ENCODE peak calls at places on chromosomes 6 and 20, in five cellular contexts. R is Peyer's patch, C is GM23338, K is DND-41, Q is right lobe of liver. F is an unnamed sample. For H3K4me1, the result is how much of the 10 kb centered on the place peaks cover.

GRCh38 chr6:143279385-143279784 is 171.1 kb downstream of the ADAT2 start:
- DNase-seq in R (no peak), C (peak), K (no peak), Q (no peak), F (no peak)

GRCh38 chr6:69090132-69090531 is 455.1 kb downstream of the ADGRB3 start:
- DNase-seq in R (no peak), C (no peak), K (no peak), Q (no peak), F (no peak)

GRCh38 chr20:19272976-19273654 is 60.7 kb downstream of the SLC24A3 start:
- DNase-seq in R (no peak), C (no peak), K (no peak), Q (no peak), F (no peak)

GRCh38 chr6:149884215-149884614 is 13.7 kb downstream of the RAET1E start:
- DNase-seq in R (no peak), C (peak), K (no peak), Q (no peak), F (no peak)

GRCh38 chr20:48723308-48724264 is 104.2 kb downstream of the PREX1 start:
- DNase-seq in R (peak), C (no peak), K (no peak), Q (peak), F (no peak)

GRCh38 chr6:114430534-114431124 is 87.8 kb upstream of the HS3ST5 start:
- DNase-seq in R (no peak), C (peak), K (no peak), Q (no peak), F (no peak)

GRCh38 chr6:14305131-14305530 is 187.6 kb downstream of the CD83 start:
- DNase-seq in R (no peak), C (no peak), K (no peak), Q (no peak), F (no peak)

GRCh38 chr6:168937061-168937460 is 316.6 kb downstream of the THBS2 start:
- DNase-seq in R (no peak), C (no peak), K (no peak), Q (no peak), F (no peak)

GRCh38 chr20:61756966-61757677 is 308.6 kb downstream of the TAF4 start:
- DNase-seq in R (no peak), C (no peak), K (no peak), Q (no peak), F (no peak)

GRCh38 chr6:109027964-109028363 is 66.7 kb downstream of the SESN1 start:
- DNase-seq in R (no peak), C (no peak), K (no peak), Q (no peak), F (no peak)

GRCh38 chr6:85775883-85776282 is 133.2 kb upstream of the SYNCRIP start:
- DNase-seq in R (no peak), C (no peak), K (no peak), Q (no peak), F (no peak)

GRCh38 chr6:155274106-155274505 is 10.3 kb downstream of the CLDN20 start:
- DNase-seq in R (no peak), C (no peak), K (no peak), Q (no peak), F (no peak)

GRCh38 chr20:32438331-32438858 is 80.3 kb downstream of the ASXL1 start:
- DNase-seq in R (no peak), C (no peak), K (no peak), Q (no peak), F (no peak)

GRCh38 chr20:47735412-47736400 is 49.6 kb downstream of the SULF2 start:
- DNase-seq in R (no peak), C (no peak), K (no peak), Q (peak), F (no peak)

GRCh38 chr6:32627249-32627648 is 10.0 kb upstream of the HLA-DQA1 start:
- DNase-seq in R (no peak), C (no peak), K (no peak), Q (no peak), F (no peak)

GRCh38 chr20:60101894-60102281 is 143.7 kb downstream of the CDH26 start:
- DNase-seq in R (no peak), C (no peak), K (no peak), Q (no peak), F (no peak)

GRCh38 chr20:60100780-60101179 is 142.6 kb downstream of the CDH26 start:
- DNase-seq in R (no peak), C (no peak), K (peak), Q (no peak), F (no peak)

GRCh38 chr20:60104980-60105379 is 146.8 kb downstream of the CDH26 start:
- DNase-seq in R (no peak), C (peak), K (no peak), Q (peak), F (no peak)

GRCh38 chr20:60102665-60103210 is 144.5 kb downstream of the CDH26 start:
- DNase-seq in R (no peak), C (no peak), K (no peak), Q (no peak), F (no peak)

DNA sequence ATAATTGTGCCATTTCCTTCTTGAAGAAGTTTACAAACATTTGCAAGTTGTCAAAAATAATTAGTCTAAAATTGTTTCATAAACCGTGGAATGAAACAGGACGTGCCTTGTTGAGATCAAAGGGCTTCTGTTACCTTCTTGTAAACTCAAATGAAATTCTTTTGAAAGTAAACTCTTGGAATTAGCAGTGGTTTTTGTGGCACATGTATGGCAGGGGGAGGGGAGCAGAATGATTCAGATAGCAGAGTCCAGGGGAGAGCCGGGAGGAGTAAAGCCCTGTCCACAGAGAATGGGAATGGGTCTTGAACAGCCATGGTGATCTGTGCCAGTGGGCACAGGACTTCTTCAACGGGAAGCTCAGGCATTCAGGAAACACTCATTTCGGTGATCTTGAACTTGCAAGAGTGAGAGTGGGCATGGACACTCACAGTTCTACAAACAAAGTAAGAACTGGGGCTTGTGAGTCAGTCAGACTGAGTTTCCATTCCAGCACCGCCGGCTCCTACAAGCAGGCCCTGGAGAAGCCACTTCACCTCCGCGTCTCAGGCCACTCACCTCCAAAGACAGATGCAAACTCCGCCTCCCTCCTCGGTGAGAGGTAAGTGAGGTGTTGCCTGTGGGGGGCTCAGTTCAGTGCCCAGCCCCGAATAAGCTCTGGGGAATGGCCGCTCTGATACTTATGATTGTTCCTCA is 143.1 kb downstream of the CDH26 start:
- DNase-seq in R (no peak), C (no peak), K (peak), Q (no peak), F (no peak)
- H3K4me3 ChIP-seq in R (no peak), C (no peak), K (no peak), Q (no peak), F (no peak)

DNA sequence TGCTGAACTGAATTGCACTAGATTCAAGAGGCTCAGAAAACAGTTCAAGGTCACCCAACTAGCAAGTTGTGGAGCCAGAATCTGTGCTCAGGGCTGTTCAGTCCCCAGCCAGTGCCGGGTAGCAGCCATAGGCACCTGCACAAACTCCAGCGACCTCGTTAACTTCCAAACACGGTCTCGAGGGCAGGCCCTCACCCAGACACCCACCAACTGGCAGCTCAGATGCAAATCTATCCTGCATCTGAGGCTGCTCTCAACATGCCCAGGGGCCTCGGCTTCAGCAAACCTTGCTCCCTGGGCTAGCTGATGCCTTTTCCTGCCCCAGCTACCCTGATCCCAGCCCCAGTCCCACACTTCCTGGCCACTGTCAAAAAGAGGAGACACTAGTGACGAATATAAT is 3.7 kb downstream of the JPH2 start:
- DNase-seq in R (no peak), C (no peak), K (no peak), Q (no peak), F (no peak)
- H3K4me1 ChIP-seq in R (under half), C (under half), K (under half), Q (under half), F (under half)

GRCh38 chr6:105094133-105094640 is 85.6 kb downstream of the POPDC3 start:
- DNase-seq in R (no peak), C (no peak), K (no peak), Q (no peak), F (no peak)
- TF ChIP-seq CTCF in R (no peak), C (peak), K (no peak), Q (no peak), F (peak)

GRCh38 chr6:89734526-89734925 is 85.1 kb downstream of the MDN1 start:
- DNase-seq in R (no peak), C (no peak), K (no peak), Q (no peak), F (no peak)

GRCh38 chr6:89731924-89732568 is 87.5 kb downstream of the MDN1 start:
- DNase-seq in R (no peak), C (no peak), K (no peak), Q (no peak), F (no peak)

DNA sequence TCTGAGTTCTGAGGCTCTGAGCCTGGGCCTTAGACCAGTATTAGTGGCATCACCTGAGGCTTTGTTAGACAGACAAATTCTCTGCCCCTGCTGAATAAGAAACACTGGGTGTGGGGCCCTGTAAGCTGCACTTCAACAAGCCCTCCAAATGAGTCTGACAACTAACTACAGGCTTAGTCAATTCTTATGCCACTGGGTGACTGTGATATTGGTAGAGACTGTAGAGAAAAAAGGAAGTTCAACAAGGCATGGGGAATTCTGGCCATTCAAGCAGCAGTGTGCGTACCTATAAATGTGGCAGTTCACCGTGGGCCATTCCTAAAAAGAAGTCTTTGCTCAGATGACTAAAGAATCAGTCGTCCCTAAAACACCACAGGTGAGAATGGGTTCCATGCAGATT is 82.7 kb downstream of the MDN1 start:
- DNase-seq in R (no peak), C (no peak), K (no peak), Q (no peak), F (no peak)
- H3K4me3 ChIP-seq in R (no peak), C (no peak), K (no peak), Q (no peak), F (no peak)

GRCh38 chr6:15444881-15445280 is 199.0 kb downstream of the JARID2 start:
- DNase-seq in R (no peak), C (no peak), K (peak), Q (no peak), F (peak)

GRCh38 chr6:15451738-15452137 is 205.9 kb downstream of the JARID2 start:
- DNase-seq in R (no peak), C (no peak), K (no peak), Q (no peak), F (no peak)

GRCh38 chr6:15449001-15449400 is 203.1 kb downstream of the JARID2 start:
- DNase-seq in R (no peak), C (no peak), K (no peak), Q (no peak), F (no peak)

GRCh38 chr6:15444081-15444731 is 198.3 kb downstream of the JARID2 start:
- DNase-seq in R (no peak), C (no peak), K (no peak), Q (no peak), F (peak)

GRCh38 chr6:15447546-15448232 is 201.8 kb downstream of the JARID2 start:
- DNase-seq in R (no peak), C (no peak), K (no peak), Q (no peak), F (no peak)
- H3K4me1 ChIP-seq in R (under half), C (half or more), K (under half), Q (under half), F (under half)

GRCh38 chr6:128333581-128334223 is 186.7 kb downstream of the PTPRK start:
- DNase-seq in R (no peak), C (no peak), K (no peak), Q (no peak), F (no peak)

GRCh38 chr6:128323011-128323410 is 197.4 kb downstream of the PTPRK start:
- DNase-seq in R (no peak), C (no peak), K (no peak), Q (no peak), F (no peak)

DNA sequence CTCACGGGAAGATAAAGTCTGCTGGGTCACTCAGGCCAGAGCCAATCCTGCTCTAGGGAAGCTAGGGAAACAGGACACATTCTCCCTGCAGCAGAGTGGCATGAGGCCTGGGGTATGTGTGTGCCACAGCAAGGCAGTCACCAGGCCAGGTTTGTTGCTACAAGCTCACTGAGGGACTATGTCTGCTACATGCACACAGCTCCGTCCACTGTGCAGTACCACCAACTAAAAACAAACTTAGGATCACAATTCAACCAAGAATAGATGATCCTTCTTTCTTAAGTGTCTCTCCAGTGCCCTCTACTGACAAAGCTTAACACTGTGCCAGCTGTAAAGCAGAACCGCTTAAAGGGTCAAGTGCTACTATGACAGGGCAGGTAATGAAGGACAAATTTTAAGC is 192.5 kb downstream of the PTPRK start:
- DNase-seq in R (no peak), C (peak), K (peak), Q (no peak), F (peak)
- TF ChIP-seq CTCF in R (peak), C (peak), K (peak), Q (peak), F (peak)